ENCODE peak calls at places on chromosome 18, in five cellular contexts. One of them, this sample, is unnamed.

GRCh38 chr18:77140439-77141109 is 8.0 kb upstream of the MBP start:
- DNase-seq in renal cortical epithelial cell: no peak
- DNase-seq in neural progenitor cell: no peak
- DNase-seq in lung: no peak
- DNase-seq in M059J: no peak
- DNase-seq in this sample: no peak

GRCh38 chr18:59660976-59661743 is 36.1 kb downstream of the CCBE1 start:
- DNase-seq in renal cortical epithelial cell: peak
- DNase-seq in neural progenitor cell: no peak
- DNase-seq in lung: no peak
- DNase-seq in M059J: peak
- DNase-seq in this sample: peak

GRCh38 chr18:4544131-4544530 is 89.0 kb upstream of the DLGAP1 start:
- DNase-seq in renal cortical epithelial cell: no peak
- DNase-seq in neural progenitor cell: no peak
- DNase-seq in lung: no peak
- DNase-seq in M059J: no peak
- DNase-seq in this sample: no peak

GRCh38 chr18:36757081-36757480 is 71.7 kb downstream of the TPGS2 start:
- DNase-seq in renal cortical epithelial cell: peak
- DNase-seq in neural progenitor cell: peak
- DNase-seq in lung: no peak
- DNase-seq in M059J: peak
- DNase-seq in this sample: peak

GRCh38 chr18:51193621-51194287 is 3.7 kb downstream of the MEX3C start:
- DNase-seq in renal cortical epithelial cell: peak
- DNase-seq in neural progenitor cell: no peak
- DNase-seq in lung: no peak
- DNase-seq in M059J: peak
- DNase-seq in this sample: peak

GRCh38 chr18:69872661-69873060 is 75.0 kb downstream of the CD226 start:
- DNase-seq in renal cortical epithelial cell: no peak
- DNase-seq in neural progenitor cell: no peak
- DNase-seq in lung: no peak
- DNase-seq in M059J: no peak
- DNase-seq in this sample: no peak

GRCh38 chr18:79799619-79800352 is 2.0 kb downstream of the KCNG2 start:
- DNase-seq in renal cortical epithelial cell: no peak
- DNase-seq in neural progenitor cell: no peak
- DNase-seq in lung: no peak
- DNase-seq in M059J: no peak
- DNase-seq in this sample: peak

GRCh38 chr18:3448845-3449701 is 899 bp upstream of the TGIF1 start:
- DNase-seq in renal cortical epithelial cell: peak
- DNase-seq in neural progenitor cell: peak
- DNase-seq in lung: peak
- DNase-seq in M059J: peak
- DNase-seq in this sample: peak

GRCh38 chr18:8762968-8763367 is 57.6 kb downstream of the MTCL1 start:
- DNase-seq in renal cortical epithelial cell: no peak
- DNase-seq in neural progenitor cell: no peak
- DNase-seq in lung: no peak
- DNase-seq in M059J: no peak
- DNase-seq in this sample: no peak

GRCh38 chr18:22230403-22231042 is 61.1 kb downstream of the GATA6 start:
- DNase-seq in renal cortical epithelial cell: peak
- DNase-seq in neural progenitor cell: no peak
- DNase-seq in lung: no peak
- DNase-seq in M059J: peak
- DNase-seq in this sample: no peak

GRCh38 chr18:49839012-49839411 is 25.7 kb upstream of the ACAA2 start:
- DNase-seq in renal cortical epithelial cell: peak
- DNase-seq in neural progenitor cell: no peak
- DNase-seq in lung: no peak
- DNase-seq in M059J: peak
- DNase-seq in this sample: no peak

GRCh38 chr18:8254664-8255063 is 354.6 kb upstream of the RAB12 start:
- DNase-seq in renal cortical epithelial cell: no peak
- DNase-seq in neural progenitor cell: no peak
- DNase-seq in lung: no peak
- DNase-seq in M059J: no peak
- DNase-seq in this sample: no peak

GRCh38 chr18:63410792-63411191 is 11.5 kb downstream of the VPS4B start:
- DNase-seq in renal cortical epithelial cell: peak
- DNase-seq in neural progenitor cell: no peak
- DNase-seq in lung: no peak
- DNase-seq in M059J: peak
- DNase-seq in this sample: no peak

GRCh38 chr18:44804033-44804432 is 123.3 kb downstream of the SETBP1 start:
- DNase-seq in renal cortical epithelial cell: no peak
- DNase-seq in neural progenitor cell: no peak
- DNase-seq in lung: no peak
- DNase-seq in M059J: no peak
- DNase-seq in this sample: no peak

GRCh38 chr18:48355526-48356115 is 53.6 kb downstream of the ZBTB7C start:
- DNase-seq in renal cortical epithelial cell: no peak
- DNase-seq in neural progenitor cell: no peak
- DNase-seq in lung: no peak
- DNase-seq in M059J: no peak
- DNase-seq in this sample: no peak

GRCh38 chr18:63736856-63737255 is 34.1 kb downstream of the SERPINB11 start:
- DNase-seq in renal cortical epithelial cell: peak
- DNase-seq in neural progenitor cell: no peak
- DNase-seq in lung: no peak
- DNase-seq in M059J: peak
- DNase-seq in this sample: no peak

GRCh38 chr18:21740474-21740723 is 193 bp upstream of the MIB1 start:
- DNase-seq in renal cortical epithelial cell: no peak
- DNase-seq in neural progenitor cell: no peak
- DNase-seq in lung: peak
- DNase-seq in M059J: peak
- DNase-seq in this sample: no peak

GRCh38 chr18:48569915-48570264 is 31.1 kb downstream of the CTIF start:
- DNase-seq in renal cortical epithelial cell: no peak
- DNase-seq in neural progenitor cell: no peak
- DNase-seq in lung: no peak
- DNase-seq in M059J: no peak
- DNase-seq in this sample: no peak

GRCh38 chr18:75658330-75658729 is 230.8 kb upstream of the SMIM21 start:
- DNase-seq in renal cortical epithelial cell: no peak
- DNase-seq in neural progenitor cell: no peak
- DNase-seq in lung: no peak
- DNase-seq in M059J: no peak
- DNase-seq in this sample: no peak

GRCh38 chr18:12855886-12856285 is 28.2 kb downstream of the PTPN2 start:
- DNase-seq in renal cortical epithelial cell: no peak
- DNase-seq in neural progenitor cell: no peak
- DNase-seq in lung: no peak
- DNase-seq in M059J: no peak
- DNase-seq in this sample: peak

GRCh38 chr18:23137093-23137640 is 1.9 kb downstream of the CABLES1 start:
- DNase-seq in renal cortical epithelial cell: peak
- DNase-seq in neural progenitor cell: peak
- DNase-seq in lung: peak
- DNase-seq in M059J: no peak
- DNase-seq in this sample: peak

GRCh38 chr18:21327101-21327500 is 85.1 kb downstream of the GREB1L start:
- DNase-seq in renal cortical epithelial cell: peak
- DNase-seq in neural progenitor cell: no peak
- DNase-seq in lung: no peak
- DNase-seq in M059J: no peak
- DNase-seq in this sample: no peak

GRCh38 chr18:54239091-54239490 is 14.6 kb upstream of the MBD2 start:
- DNase-seq in renal cortical epithelial cell: no peak
- DNase-seq in neural progenitor cell: no peak
- DNase-seq in lung: no peak
- DNase-seq in M059J: no peak
- DNase-seq in this sample: no peak

GRCh38 chr18:10406172-10406663 is 48.2 kb upstream of the APCDD1 start:
- DNase-seq in renal cortical epithelial cell: no peak
- DNase-seq in neural progenitor cell: peak
- DNase-seq in lung: peak
- DNase-seq in M059J: no peak
- DNase-seq in this sample: peak

GRCh38 chr18:11511434-11512095 is 97.8 kb upstream of the SLC35G4 start:
- DNase-seq in renal cortical epithelial cell: no peak
- DNase-seq in neural progenitor cell: no peak
- DNase-seq in lung: no peak
- DNase-seq in M059J: no peak
- DNase-seq in this sample: no peak

GRCh38 chr18:61882296-61883004 is 10.4 kb downstream of the RNF152 start:
- DNase-seq in renal cortical epithelial cell: no peak
- DNase-seq in neural progenitor cell: no peak
- DNase-seq in lung: no peak
- DNase-seq in M059J: peak
- DNase-seq in this sample: no peak

GRCh38 chr18:5097116-5097703 is 99.8 kb downstream of the AKAIN1 start:
- DNase-seq in renal cortical epithelial cell: no peak
- DNase-seq in neural progenitor cell: no peak
- DNase-seq in lung: no peak
- DNase-seq in M059J: no peak
- DNase-seq in this sample: no peak

GRCh38 chr18:74897971-74898657 is 300.4 kb downstream of the ZNF407 start:
- DNase-seq in renal cortical epithelial cell: no peak
- DNase-seq in neural progenitor cell: no peak
- DNase-seq in lung: no peak
- DNase-seq in M059J: peak
- DNase-seq in this sample: no peak

GRCh38 chr18:23921716-23922285 is 92.8 kb upstream of the TTC39C start:
- DNase-seq in renal cortical epithelial cell: peak
- DNase-seq in neural progenitor cell: peak
- DNase-seq in lung: no peak
- DNase-seq in M059J: no peak
- DNase-seq in this sample: peak

GRCh38 chr18:49682301-49683190 is 120.7 kb downstream of the LIPG start:
- DNase-seq in renal cortical epithelial cell: no peak
- DNase-seq in neural progenitor cell: no peak
- DNase-seq in lung: no peak
- DNase-seq in M059J: no peak
- DNase-seq in this sample: peak

GRCh38 chr18:7272268-7273049 is 41.6 kb downstream of the LRRC30 start:
- DNase-seq in renal cortical epithelial cell: peak
- DNase-seq in neural progenitor cell: peak
- DNase-seq in lung: peak
- DNase-seq in M059J: peak
- DNase-seq in this sample: peak